ENCODE peak calls at places on chromosomes 7 and 10, in ten cellular contexts. M is psoas muscle, D is cardiac muscle cell, S is colonic mucosa, T is endothelial cell of umbilical vein, V is heart right ventricle, L is mammary epithelial cell, N is MM.1S, Z is Caco-2, R is esophagus squamous epithelium. O is an unnamed sample.

GRCh38 chr10:26217396-26218105 is 977 bp downstream of the GAD2 start:
- DNase-seq in M (no peak), D (no peak), S (no peak), T (no peak), V (no peak), L (no peak), N (no peak), Z (no peak), R (no peak), O (no peak)

GRCh38 chr7:105487559-105488218 is 34.4 kb downstream of the PUS7 start:
- DNase-seq in M (no peak), D (no peak), S (no peak), T (peak), V (no peak), L (peak), N (peak), Z (peak), R (no peak), O (peak)

GRCh38 chr7:124457841-124458240 is 307.8 kb downstream of the GPR37 start:
- DNase-seq in M (no peak), D (no peak), S (no peak), T (no peak), V (no peak), L (peak), N (no peak), Z (no peak), R (no peak), O (peak)

GRCh38 chr7:73932364-73932763 is 71.4 kb downstream of the TMEM270 start:
- DNase-seq in M (no peak), D (no peak), S (no peak), T (no peak), V (no peak), L (no peak), N (no peak), Z (no peak), R (no peak), O (no peak)

GRCh38 chr10:68184546-68184945 is 47.4 kb downstream of the ATOH7 start:
- DNase-seq in M (no peak), D (no peak), S (no peak), T (peak), V (no peak), L (no peak), N (no peak), Z (no peak), R (no peak), O (no peak)

GRCh38 chr7:68038621-68039314 is 1042.1 kb downstream of the TYW1 start:
- DNase-seq in M (no peak), D (no peak), S (no peak), T (no peak), V (no peak), L (no peak), N (no peak), Z (no peak), R (no peak), O (peak)

GRCh38 chr7:90896458-90896857 is 300.3 kb downstream of the CDK14 start:
- DNase-seq in M (no peak), D (no peak), S (no peak), T (no peak), V (no peak), L (no peak), N (no peak), Z (no peak), R (no peak), O (peak)

GRCh38 chr10:68406815-68407585 is at the start of gene RUFY2:
- DNase-seq in M (peak), D (peak), S (peak), T (peak), V (peak), L (peak), N (peak), Z (peak), R (no peak), O (peak)

GRCh38 chr10:104641150-104642000 is at the start of gene SORCS3:
- DNase-seq in M (no peak), D (peak), S (no peak), T (no peak), V (no peak), L (no peak), N (no peak), Z (no peak), R (no peak), O (peak)

GRCh38 chr10:117165557-117166419 is 27.7 kb upstream of the VAX1 start:
- DNase-seq in M (peak), D (peak), S (no peak), T (peak), V (peak), L (peak), N (no peak), Z (peak), R (no peak), O (peak)

GRCh38 chr10:89814278-89814677 is 112.9 kb downstream of the KIF20B start:
- DNase-seq in M (no peak), D (no peak), S (no peak), T (no peak), V (no peak), L (no peak), N (no peak), Z (peak), R (no peak), O (no peak)

GRCh38 chr10:79342295-79342761 is 4.9 kb upstream of the PPIF start:
- DNase-seq in M (no peak), D (no peak), S (no peak), T (no peak), V (no peak), L (no peak), N (no peak), Z (no peak), R (no peak), O (no peak)

GRCh38 chr10:64507869-64508609 is 986.8 kb downstream of the REEP3 start:
- DNase-seq in M (no peak), D (peak), S (no peak), T (peak), V (no peak), L (no peak), N (no peak), Z (no peak), R (no peak), O (no peak)

GRCh38 chr7:143073556-143073955 is 21.4 kb downstream of the OR6V1 start:
- DNase-seq in M (no peak), D (no peak), S (no peak), T (no peak), V (no peak), L (no peak), N (no peak), Z (no peak), R (no peak), O (no peak)

GRCh38 chr7:142782922-142783900 is 12.4 kb downstream of the PRSS2 start:
- DNase-seq in M (peak), D (peak), S (peak), T (peak), V (peak), L (peak), N (peak), Z (peak), R (peak), O (peak)

GRCh38 chr7:111083423-111083822 is 7.5 kb upstream of the LRRN3 start:
- DNase-seq in M (no peak), D (no peak), S (no peak), T (peak), V (no peak), L (no peak), N (peak), Z (no peak), R (no peak), O (no peak)

GRCh38 chr10:109374215-109374614 is 549.1 kb downstream of the XPNPEP1 start:
- DNase-seq in M (no peak), D (no peak), S (no peak), T (no peak), V (no peak), L (peak), N (no peak), Z (no peak), R (no peak), O (no peak)

GRCh38 chr10:101741938-101742337 is 34.0 kb downstream of the FGF8 start:
- DNase-seq in M (no peak), D (no peak), S (no peak), T (no peak), V (no peak), L (no peak), N (no peak), Z (no peak), R (no peak), O (no peak)

GRCh38 chr10:31374146-31374696 is 55.2 kb downstream of the ZEB1 start:
- DNase-seq in M (no peak), D (no peak), S (no peak), T (no peak), V (no peak), L (no peak), N (no peak), Z (no peak), R (no peak), O (no peak)

GRCh38 chr10:9781681-9782080 is 1236.0 kb upstream of the CELF2 start:
- DNase-seq in M (no peak), D (no peak), S (no peak), T (no peak), V (no peak), L (no peak), N (no peak), Z (no peak), R (no peak), O (no peak)

GRCh38 chr10:7593068-7593467 is 73.7 kb downstream of the ITIH5 start:
- DNase-seq in M (no peak), D (peak), S (no peak), T (no peak), V (peak), L (no peak), N (no peak), Z (no peak), R (no peak), O (no peak)

GRCh38 chr10:124992462-124993344 is 50.8 kb downstream of the ZRANB1 start:
- DNase-seq in M (peak), D (peak), S (peak), T (peak), V (peak), L (peak), N (peak), Z (no peak), R (no peak), O (peak)

GRCh38 chr10:98131615-98132014 is 2.8 kb upstream of the R3HCC1L start:
- DNase-seq in M (no peak), D (no peak), S (no peak), T (no peak), V (no peak), L (no peak), N (no peak), Z (no peak), R (no peak), O (no peak)

GRCh38 chr10:127834791-127835190 is 58.0 kb downstream of the CLRN3 start:
- DNase-seq in M (no peak), D (no peak), S (no peak), T (no peak), V (no peak), L (no peak), N (no peak), Z (no peak), R (no peak), O (no peak)

GRCh38 chr10:67144554-67144953 is 218.7 kb downstream of the LRRTM3 start:
- DNase-seq in M (no peak), D (no peak), S (no peak), T (no peak), V (no peak), L (no peak), N (no peak), Z (no peak), R (no peak), O (no peak)

GRCh38 chr10:9260690-9261089 is 1206.2 kb downstream of the GATA3 start:
- DNase-seq in M (no peak), D (no peak), S (no peak), T (no peak), V (no peak), L (no peak), N (no peak), Z (no peak), R (no peak), O (no peak)

GRCh38 chr10:116254422-116255152 is 18.4 kb downstream of the GFRA1 start:
- DNase-seq in M (no peak), D (peak), S (no peak), T (no peak), V (no peak), L (no peak), N (peak), Z (no peak), R (no peak), O (no peak)

GRCh38 chr10:73838008-73838567 is 26.7 kb upstream of the NDST2 start:
- DNase-seq in M (no peak), D (no peak), S (no peak), T (no peak), V (no peak), L (no peak), N (no peak), Z (no peak), R (no peak), O (no peak)

GRCh38 chr10:1049425-1049958 is 573 bp upstream of the IDI1 start:
- DNase-seq in M (no peak), D (no peak), S (no peak), T (no peak), V (no peak), L (no peak), N (no peak), Z (no peak), R (no peak), O (no peak)

GRCh38 chr10:7525314-7526016 is 114.6 kb upstream of the SFMBT2 start:
- DNase-seq in M (no peak), D (peak), S (peak), T (peak), V (no peak), L (peak), N (peak), Z (peak), R (no peak), O (peak)

GRCh38 chr7:113710310-113711106 is 208.3 kb downstream of the PPP1R3A start:
- DNase-seq in M (no peak), D (peak), S (peak), T (peak), V (no peak), L (peak), N (peak), Z (peak), R (no peak), O (peak)

GRCh38 chr10:115129752-115130151 is 36.6 kb downstream of the ATRNL1 start:
- DNase-seq in M (no peak), D (peak), S (no peak), T (peak), V (no peak), L (peak), N (peak), Z (no peak), R (no peak), O (peak)

GRCh38 chr7:82049442-82049841 is 279.6 kb upstream of the HGF start:
- DNase-seq in M (no peak), D (no peak), S (no peak), T (no peak), V (no peak), L (no peak), N (no peak), Z (no peak), R (no peak), O (no peak)

GRCh38 chr7:101856488-101857357 is 39.3 kb downstream of the CUX1 start:
- DNase-seq in M (peak), D (no peak), S (peak), T (peak), V (peak), L (peak), N (peak), Z (no peak), R (peak), O (peak)

GRCh38 chr10:13977861-13978843 is 352.6 kb downstream of the FRMD4A start:
- DNase-seq in M (no peak), D (no peak), S (no peak), T (no peak), V (no peak), L (peak), N (no peak), Z (no peak), R (no peak), O (peak)

DNA sequence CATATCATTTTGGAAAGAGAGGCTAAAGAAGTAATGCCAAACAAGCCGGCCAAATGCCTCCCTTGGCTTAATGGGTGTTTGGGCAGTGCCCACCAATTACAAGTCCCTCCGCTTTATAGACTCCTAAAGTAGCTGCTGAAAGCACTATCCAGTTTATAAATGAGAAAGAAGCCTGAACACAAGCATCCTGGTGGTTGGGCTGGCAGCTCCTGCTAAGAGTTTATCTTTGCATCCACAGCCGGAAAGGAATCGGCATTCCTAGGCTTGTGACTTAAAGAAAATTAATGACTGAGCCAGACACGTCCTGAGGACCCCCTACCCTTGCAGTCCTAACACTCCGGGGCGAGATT is 13.1 kb upstream of the NKX2-3 start:
- DNase-seq in M (no peak), D (no peak), S (no peak), T (no peak), V (no peak), L (no peak), N (no peak), Z (no peak), R (no peak), O (no peak)
- H3K4me3 ChIP-seq in M (no peak), D (no peak), S (no peak), T (no peak), V (no peak), L (no peak), N (no peak), Z (no peak), R (no peak), O (no peak)

DNA sequence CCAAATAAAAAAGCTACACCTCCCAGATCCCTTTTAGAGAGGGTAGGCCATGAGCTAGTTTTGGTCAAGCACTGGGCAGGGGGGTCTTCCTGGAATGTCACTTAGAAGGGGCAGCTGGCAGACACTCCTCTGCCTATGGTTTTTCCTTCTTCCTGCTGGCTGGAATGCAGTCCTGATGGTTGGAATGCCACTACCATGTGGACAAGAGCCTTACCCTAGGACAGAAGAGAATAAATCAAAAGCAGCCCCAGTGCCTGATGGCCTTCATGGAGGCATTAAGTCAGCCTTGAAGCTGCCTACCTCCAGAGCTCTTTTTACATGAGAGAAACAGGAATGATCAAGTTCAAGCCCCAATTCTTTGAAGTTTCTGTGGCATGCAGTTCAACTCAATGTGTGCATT is 43.5 kb upstream of the SORBS1 start:
- DNase-seq in M (no peak), D (peak), S (no peak), T (no peak), V (no peak), L (no peak), N (no peak), Z (no peak), R (no peak), O (no peak)
- TF ChIP-seq CTCF in M (no peak), D (no peak), S (no peak), T (no peak), V (no peak), L (no peak), N (no peak), Z (no peak), R (no peak), O (no peak)

DNA sequence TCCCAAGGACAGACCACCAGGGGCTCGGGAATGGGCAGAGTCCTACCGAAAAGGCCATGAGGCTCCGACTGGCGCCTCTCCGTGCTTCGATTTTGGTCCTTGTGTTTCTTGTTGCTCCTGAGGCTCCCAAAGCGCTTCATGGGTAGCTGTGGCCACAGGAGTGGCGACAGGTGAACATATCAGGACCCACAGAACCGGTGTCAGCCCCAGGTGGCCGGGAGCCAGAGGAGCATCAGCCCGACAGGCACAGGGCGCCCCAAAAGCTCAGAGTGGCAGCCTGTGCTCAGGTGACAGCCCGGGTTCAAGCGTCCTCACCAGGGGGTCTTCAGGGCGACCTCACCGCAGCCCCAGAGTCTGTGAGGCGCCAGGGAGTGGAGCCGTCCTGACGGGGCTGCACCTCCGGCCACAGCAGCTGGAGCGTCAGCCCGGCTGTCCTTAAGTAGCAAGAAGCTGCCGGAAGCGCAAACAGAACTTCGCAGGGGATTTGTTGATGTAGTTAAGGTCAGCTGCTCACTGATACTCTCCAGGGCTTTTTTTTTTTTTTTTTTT is 141.0 kb downstream of the PRKAG2 start:
- DNase-seq in M (peak), D (no peak), S (no peak), T (no peak), V (no peak), L (no peak), N (no peak), Z (no peak), R (no peak), O (no peak)
- H3K4me3 ChIP-seq in M (peak), D (peak), S (no peak), T (no peak), V (peak), L (peak), N (no peak), Z (no peak), R (no peak), O (no peak)

GRCh38 chr7:48101880-48102448 is 12.9 kb downstream of the UPP1 start:
- DNase-seq in M (no peak), D (no peak), S (no peak), T (no peak), V (no peak), L (no peak), N (no peak), Z (no peak), R (no peak), O (no peak)
- TF ChIP-seq CTCF in M (peak), D (peak), S (peak), T (peak), V (no peak), L (peak), N (peak), Z (peak), R (no peak), O (peak)

GRCh38 chr7:157375410-157375809 is 38.6 kb downstream of the DNAJB6 start:
- DNase-seq in M (no peak), D (no peak), S (no peak), T (no peak), V (no peak), L (no peak), N (no peak), Z (no peak), R (no peak), O (no peak)

GRCh38 chr7:157370761-157371160 is 34.0 kb downstream of the DNAJB6 start:
- DNase-seq in M (no peak), D (no peak), S (no peak), T (peak), V (no peak), L (no peak), N (no peak), Z (no peak), R (no peak), O (no peak)

GRCh38 chr7:157373493-157373892 is 36.7 kb downstream of the DNAJB6 start:
- DNase-seq in M (no peak), D (no peak), S (no peak), T (no peak), V (no peak), L (no peak), N (no peak), Z (no peak), R (no peak), O (no peak)

GRCh38 chr7:157371296-157371695 is 34.5 kb downstream of the DNAJB6 start:
- DNase-seq in M (no peak), D (no peak), S (no peak), T (no peak), V (no peak), L (no peak), N (no peak), Z (no peak), R (no peak), O (no peak)

GRCh38 chr7:157372300-157373232 is 35.8 kb downstream of the DNAJB6 start:
- DNase-seq in M (no peak), D (no peak), S (no peak), T (no peak), V (no peak), L (no peak), N (no peak), Z (no peak), R (no peak), O (no peak)
- H3K4me3 ChIP-seq in M (no peak), D (no peak), S (no peak), T (no peak), V (no peak), L (no peak), N (no peak), Z (no peak), R (no peak), O (no peak)

GRCh38 chr10:52172581-52172980 is 141.5 kb upstream of the DKK1 start:
- DNase-seq in M (no peak), D (peak), S (no peak), T (no peak), V (no peak), L (no peak), N (no peak), Z (peak), R (no peak), O (peak)
- TF ChIP-seq CTCF in M (peak), D (peak), S (no peak), T (no peak), V (no peak), L (no peak), N (no peak), Z (peak), R (no peak), O (peak)